ENCODE peak calls at places on chromosomes 12 and 14, in five cellular contexts. Q is GM03348, Y is hypothalamus, P is esophagus muscularis mucosa, I is NCI-H1105. N is an unnamed sample.

GRCh38 chr12:130993759-130994670 is 40.3 kb downstream of the ADGRD1 start:
- DNase-seq in I (no peak), Y (no peak), Q (no peak), P (no peak), N (no peak)

GRCh38 chr14:38039526-38039925 is 168.2 kb upstream of the SSTR1 start:
- DNase-seq in Y (no peak), P (no peak), Q (peak; percentile 62), I (no peak), N (no peak)

GRCh38 chr14:72741836-72742681 is 151.8 kb downstream of the DPF3 start:
- DNase-seq in Q (no peak), I (no peak), Y (no peak), P (peak; percentile 62), N (no peak)

GRCh38 chr14:69288001-69288771 is 28.2 kb downstream of the GALNT16 start:
- DNase-seq in P (no peak), Q (peak; percentile 38), I (no peak), Y (no peak), N (no peak)

GRCh38 chr14:43795600-43796228 is 711.4 kb downstream of the FSCB start:
- DNase-seq in Y (no peak), P (no peak), Q (no peak), I (no peak), N (peak; percentile 2)

GRCh38 chr12:105204916-105205315 is 31.1 kb downstream of the APPL2 start:
- DNase-seq in Q (peak; percentile 71), P (no peak), I (no peak), Y (no peak), N (no peak)

GRCh38 chr14:73644531-73645247 is at the start of gene DNAL1:
- DNase-seq in I (peak; percentile 91), P (peak; percentile 97), Q (peak; percentile 99), Y (peak; percentile 87), N (peak; percentile 69)

GRCh38 chr14:21525571-21525970 is 575 bp downstream of the SALL2 start:
- DNase-seq in P (no peak), I (no peak), Y (no peak), Q (no peak), N (no peak)

GRCh38 chr12:3964404-3964803 is 91.2 kb upstream of the PARP11 start:
- DNase-seq in I (no peak), Q (peak; percentile 16), P (no peak), Y (no peak), N (no peak)

GRCh38 chr14:104104006-104104901 is 18.8 kb downstream of the ASPG start:
- DNase-seq in Y (no peak), Q (no peak), P (no peak), I (no peak), N (no peak)

N was measured in NCI-H2081 treated with DMSO at 0.1 percent for 48 hours.